ENCODE peak calls at places on chromosomes 13 and 19, in seven cellular contexts. C, H, J, M, W, O and T are unnamed samples.

GRCh38 chr19:34082289-34083077 is 89.8 kb upstream of the LSM14A start:
- DNase-seq in O (no peak), C (no peak), W (peak), J (no peak), H (peak), M (no peak), T (no peak)

GRCh38 chr13:103324641-103325040 is 258.4 kb upstream of the SLC10A2 start:
- DNase-seq in O (no peak), H (no peak), C (no peak), W (no peak), J (no peak), M (no peak), T (no peak)

GRCh38 chr13:96229356-96229755 is 139.4 kb downstream of the HS6ST3 start:
- DNase-seq in M (no peak), C (no peak), O (no peak), J (no peak), W (peak), H (no peak), T (no peak)

GRCh38 chr19:28652790-28653189 is 560.2 kb downstream of the UQCRFS1 start:
- DNase-seq in M (no peak), J (no peak), C (no peak), W (no peak), O (no peak), H (no peak), T (no peak)

GRCh38 chr19:9727644-9728043 is 40.9 kb downstream of the ZNF846 start:
- DNase-seq in M (no peak), W (no peak), C (no peak), J (no peak), H (no peak), O (no peak), T (no peak)

GRCh38 chr13:100269837-100270236 is 180.9 kb downstream of the PCCA start:
- DNase-seq in M (no peak), C (peak), J (no peak), O (no peak), W (peak), H (peak), T (peak)

GRCh38 chr13:80339841-80340642 is 884 bp downstream of the SPRY2 start:
- DNase-seq in C (peak), W (peak), H (no peak), J (no peak), O (no peak), M (peak), T (peak)

GRCh38 chr19:41377977-41378707 is 1.8 kb downstream of the TMEM91 start:
- DNase-seq in O (no peak), W (peak), C (no peak), M (no peak), H (no peak), J (peak), T (no peak)

GRCh38 chr19:24046550-24046949 is 40.4 kb upstream of the ZNF254 start:
- DNase-seq in H (no peak), O (no peak), M (no peak), W (no peak), C (no peak), J (no peak), T (no peak)

GRCh38 chr19:35521124-35521743 is 6.9 kb downstream of the SBSN start:
- DNase-seq in M (no peak), J (no peak), O (no peak), H (no peak), C (no peak), W (no peak), T (no peak)

GRCh38 chr13:49357694-49358093 is 86.2 kb downstream of the CAB39L start:
- DNase-seq in W (peak), O (no peak), J (no peak), H (peak), M (no peak), C (no peak), T (no peak)

GRCh38 chr13:112892759-112893569 is 76.0 kb upstream of the MCF2L start:
- DNase-seq in C (no peak), H (no peak), M (no peak), J (no peak), W (no peak), O (no peak), T (peak)

GRCh38 chr13:111668451-111668850 is 348.0 kb downstream of the TEX29 start:
- DNase-seq in H (no peak), C (no peak), M (no peak), W (no peak), O (no peak), J (no peak), T (peak)

GRCh38 chr13:32938907-32939306 is 77.3 kb upstream of the KL start:
- DNase-seq in H (peak), C (no peak), J (no peak), M (no peak), W (peak), O (no peak), T (no peak)

GRCh38 chr19:33947565-33947964 is 150.9 kb downstream of the KCTD15 start:
- DNase-seq in W (no peak), H (no peak), J (no peak), C (no peak), O (no peak), M (no peak), T (no peak)

GRCh38 chr19:35559281-35559659 is 4.2 kb downstream of the ATP4A start:
- DNase-seq in J (no peak), O (no peak), C (no peak), W (no peak), M (no peak), H (no peak), T (no peak)

GRCh38 chr19:35345671-35346111 is 2.0 kb upstream of the FFAR1 start:
- DNase-seq in H (no peak), O (no peak), C (no peak), J (no peak), M (no peak), W (no peak), T (no peak)

GRCh38 chr13:42497798-42498197 is 76.2 kb upstream of the TNFSF11 start:
- DNase-seq in C (no peak), J (no peak), H (no peak), O (no peak), M (no peak), W (peak), T (no peak)

GRCh38 chr13:100203696-100204367 is 114.9 kb downstream of the PCCA start:
- DNase-seq in O (no peak), W (peak), H (peak), C (no peak), M (no peak), J (no peak), T (no peak)

GRCh38 chr13:51324714-51325440 is 14.6 kb upstream of the SERPINE3 start:
- DNase-seq in O (no peak), H (no peak), W (no peak), J (peak), C (no peak), M (no peak), T (no peak)

GRCh38 chr19:16252459-16253205 is 54.9 kb downstream of the AP1M1 start:
- DNase-seq in J (no peak), W (no peak), M (no peak), O (no peak), H (no peak), C (no peak), T (no peak)

GRCh38 chr13:28865951-28866350 is 45.8 kb downstream of the MTUS2 start:
- DNase-seq in J (no peak), H (no peak), W (no peak), M (no peak), C (no peak), O (no peak), T (no peak)

GRCh38 chr13:66427330-66427990 is 802.7 kb downstream of the PCDH9 start:
- DNase-seq in J (no peak), C (no peak), H (no peak), O (no peak), W (no peak), M (no peak), T (no peak)

GRCh38 chr19:6694147-6694815 is 24.3 kb upstream of the TNFSF14 start:
- DNase-seq in M (no peak), H (no peak), J (no peak), W (no peak), O (no peak), C (no peak), T (peak)

GRCh38 chr19:6250024-6250605 is 29.7 kb downstream of the MLLT1 start:
- DNase-seq in C (no peak), J (no peak), H (peak), M (no peak), W (no peak), O (no peak), T (no peak)

GRCh38 chr13:114047358-114047881 is 73.5 kb upstream of the C13orf46 start:
- DNase-seq in C (no peak), H (no peak), W (peak), M (no peak), O (no peak), J (no peak), T (no peak)

GRCh38 chr19:29478578-29479565 is 46.9 kb upstream of the VSTM2B start:
- DNase-seq in M (peak), C (no peak), H (peak), W (no peak), O (no peak), J (no peak), T (no peak)

GRCh38 chr13:23794267-23795161 is 94.7 kb downstream of the MIPEP start:
- DNase-seq in M (no peak), J (no peak), W (peak), H (peak), C (no peak), O (no peak), T (no peak)

GRCh38 chr13:74115138-74115537 is 19.1 kb downstream of the KLF12 start:
- DNase-seq in W (peak), C (no peak), J (no peak), H (peak), O (no peak), M (no peak), T (no peak)

GRCh38 chr13:113904411-113904810 is 40.5 kb upstream of the GAS6 start:
- DNase-seq in O (no peak), H (peak), W (peak), J (no peak), C (peak), M (peak), T (peak)

GRCh38 chr19:1098177-1099051 is 3.2 kb upstream of the POLR2E start:
- DNase-seq in J (no peak), C (no peak), H (peak), W (no peak), O (no peak), M (no peak), T (no peak)

GRCh38 chr19:16112778-16113177 is 1.1 kb downstream of the RAB8A start:
- DNase-seq in C (no peak), O (no peak), M (no peak), W (no peak), J (no peak), H (no peak), T (no peak)

GRCh38 chr13:39415003-39415402 is 188.0 kb downstream of the LHFPL6 start:
- DNase-seq in W (peak), H (peak), M (no peak), C (no peak), J (no peak), O (no peak), T (no peak)

GRCh38 chr19:46618670-46619231 is 6.1 kb downstream of the PTGIR start:
- DNase-seq in W (peak), O (no peak), C (peak), M (no peak), H (peak), J (peak), T (no peak)

GRCh38 chr13:112733661-112734379 is 44.0 kb downstream of the ATP11A start:
- DNase-seq in O (no peak), M (no peak), W (no peak), J (no peak), H (no peak), C (no peak), T (peak)

GRCh38 chr13:50670272-50670671 is 173.2 kb downstream of the DLEU7 start:
- DNase-seq in J (no peak), C (no peak), O (no peak), W (no peak), H (no peak), M (no peak), T (no peak)